ENCODE peak calls at places on chromosomes 7 and 10, in five cellular contexts. J is K562, G is GM12878, T is HepG2, Y is GM12892. D is an unnamed sample.

GRCh38 chr10:101155896-101156295 is 24.8 kb downstream of the TLX1 start:
- DNase-seq in T (no peak), G (no peak), J (no peak), Y (no peak), D (no peak)

GRCh38 chr10:4639960-4640359 is 186.0 kb upstream of the AKR1E2 start:
- DNase-seq in T (no peak), G (no peak), Y (no peak), J (no peak), D (no peak)

GRCh38 chr7:105854516-105854915 is 21.9 kb downstream of the ATXN7L1 start:
- DNase-seq in Y (no peak), G (no peak), J (no peak), T (no peak), D (no peak)

GRCh38 chr10:926075-926698 is 5.3 kb downstream of the LARP4B start:
- DNase-seq in Y (no peak), G (no peak), J (no peak), T (no peak), D (no peak)

GRCh38 chr7:100444311-100445278 is 8.3 kb upstream of the PPP1R35 start:
- DNase-seq in G (no peak), T (peak; percentile 96), Y (no peak), J (peak; percentile 84), D (no peak)

GRCh38 chr7:139739863-139740597 is 37.8 kb downstream of the HIPK2 start:
- DNase-seq in G (no peak), Y (no peak), T (no peak), J (no peak), D (no peak)

GRCh38 chr10:70312972-70313371 is 29.2 kb upstream of the NPFFR1 start:
- DNase-seq in T (no peak), J (no peak), Y (no peak), G (no peak), D (no peak)

GRCh38 chr10:656883-657282 is 32.6 kb downstream of the DIP2C start:
- DNase-seq in G (no peak), Y (no peak), T (no peak), J (no peak), D (no peak)

GRCh38 chr7:84790873-84791272 is 396.0 kb downstream of the SEMA3D start:
- DNase-seq in Y (no peak), J (no peak), T (no peak), G (no peak), D (no peak)

GRCh38 chr10:104521901-104522827 is 118.9 kb upstream of the SORCS3 start:
- DNase-seq in G (no peak), T (no peak), J (no peak), Y (no peak), D (no peak)

GRCh38 chr10:75424553-75424952 is 6.9 kb upstream of the LRMDA start:
- DNase-seq in G (no peak), J (no peak), Y (no peak), T (no peak), D (no peak)
- TF ChIP-seq TAF1 in G (no peak), J (no peak), Y (no peak), T (no peak), D (no peak)

GRCh38 chr10:60660625-60661024 is 117.7 kb upstream of the CDK1 start:
- DNase-seq in J (no peak), Y (no peak), T (no peak), G (no peak), D (no peak)
- TF ChIP-seq POLR2A in J (no peak), Y (no peak), T (no peak), G (no peak), D (no peak)

GRCh38 chr7:145986248-145986874 is 130.2 kb upstream of the CNTNAP2 start:
- DNase-seq in Y (no peak), J (no peak), T (no peak), G (no peak), D (no peak)
- TF ChIP-seq TAF1 in Y (no peak), J (no peak), T (no peak), G (no peak), D (no peak)

DNA sequence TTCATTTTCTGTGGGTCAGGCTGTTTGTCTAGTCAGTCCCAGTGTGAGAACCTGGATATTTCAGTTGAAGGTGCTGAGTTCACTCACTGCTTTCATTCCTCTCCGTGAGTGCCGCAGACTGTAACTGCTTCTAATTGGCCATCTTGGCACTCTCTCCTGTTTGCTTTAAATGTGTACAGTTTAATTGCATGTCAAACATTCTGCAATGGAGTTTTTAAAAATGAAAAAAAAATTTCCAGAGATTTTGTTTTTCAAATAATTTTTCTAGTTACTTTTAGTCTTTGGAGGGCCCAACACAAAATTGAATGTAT is 87.8 kb downstream of the CCSER2 start:
- DNase-seq in T (no peak), Y (no peak), G (no peak), J (no peak), D (no peak)
- TF ChIP-seq POLR2A in T (no peak), Y (no peak), G (no peak), J (no peak), D (no peak)

GRCh38 chr7:36747251-36747968 is 23.1 kb upstream of the AOAH start:
- DNase-seq in G (no peak), J (no peak), T (no peak), Y (no peak), D (no peak)
- TF ChIP-seq TAF1 in G (no peak), J (no peak), T (no peak), Y (no peak), D (no peak)

DNA sequence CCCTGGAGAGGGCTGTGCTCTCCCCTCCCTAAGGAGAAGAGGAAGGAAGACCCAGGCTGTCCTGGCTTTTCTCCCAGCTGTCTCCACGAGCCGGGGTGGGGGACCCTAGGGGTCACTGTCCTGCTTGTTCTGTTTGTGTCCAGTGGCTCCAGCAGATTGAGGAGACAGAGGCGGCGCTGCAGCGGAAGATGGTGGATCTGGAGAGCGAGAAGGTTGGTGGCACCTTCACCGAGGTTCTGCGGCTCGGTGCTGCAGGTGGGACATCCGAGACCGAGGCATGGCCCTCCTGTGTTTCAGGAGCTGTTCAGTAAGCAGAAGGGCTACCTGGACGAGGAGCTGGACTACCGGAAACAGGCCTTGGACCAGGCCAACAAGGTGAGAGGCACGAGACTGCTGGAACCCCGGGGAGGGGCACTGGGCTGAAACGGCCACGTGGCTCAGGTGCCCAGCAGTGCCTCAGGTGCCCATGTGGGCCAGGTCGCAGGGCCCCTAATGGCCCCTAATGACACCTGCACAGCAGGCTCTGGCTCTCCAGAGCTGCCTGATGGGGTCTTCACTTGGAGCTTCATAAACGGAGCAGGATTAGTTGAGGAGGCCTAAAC is 33.0 kb upstream of the DPYSL4 start:
- DNase-seq in J (no peak), G (no peak), Y (no peak), T (no peak), D (no peak)
- TF ChIP-seq POLR2A in J (no peak), G (no peak), Y (no peak), T (no peak), D (no peak)

GRCh38 chr10:113754768-113755167 is 3.3 kb downstream of the PLEKHS1 start:
- DNase-seq in Y (no peak), G (no peak), J (no peak), T (no peak), D (no peak)
- TF ChIP-seq TAF1 in Y (no peak), G (no peak), J (no peak), T (no peak), D (no peak)

GRCh38 chr10:124917939-124918830 is 23.7 kb upstream of the ZRANB1 start:
- DNase-seq in J (no peak), T (no peak), G (no peak), Y (no peak), D (no peak)

GRCh38 chr10:124918906-124919305 is 23.0 kb upstream of the ZRANB1 start:
- DNase-seq in Y (no peak), J (no peak), G (no peak), T (no peak), D (no peak)

GRCh38 chr10:124916585-124917167 is 25.2 kb upstream of the ZRANB1 start:
- DNase-seq in Y (peak; percentile 98), G (peak; percentile 66), J (peak; percentile 98), T (peak; percentile 89), D (peak; percentile 99)

GRCh38 chr10:124916098-124916584 is 25.8 kb upstream of the ZRANB1 start:
- DNase-seq in J (no peak), G (no peak), Y (no peak), T (no peak), D (no peak)

GRCh38 chr10:124917168-124917938 is 24.6 kb upstream of the ZRANB1 start:
- DNase-seq in Y (peak; percentile 37), G (no peak), T (peak; percentile 39), J (peak; percentile 37), D (peak; percentile 30)
- TF ChIP-seq POLR2A in Y (no peak), G (peak; percentile 58), T (peak; percentile 57), J (peak; percentile 25), D (no peak)

GRCh38 chr10:79378647-79379511 is 31.6 kb downstream of the PPIF start:
- DNase-seq in T (no peak), Y (no peak), J (peak; percentile 7), G (no peak), D (no peak)
- TF ChIP-seq TAF1 in T (no peak), Y (no peak), J (no peak), G (no peak), D (no peak)

D was measured in GM12891.